ENCODE peak calls at places on chromosomes 2 and 18, in seven cellular contexts. A, C, I, J, N, Z and M are unnamed samples.
A peak's percentile ranks its signal among the peaks of the same experiment; 100 is the strongest.

GRCh38 chr2:223005496-223005895 is 46.5 kb upstream of the KCNE4 start:
- ATAC-seq in A (no peak), C (no peak), N (no peak), J (no peak), I (no peak), Z (no peak), M (no peak)

GRCh38 chr2:212929116-212929515 is 222.3 kb downstream of the IKZF2 start:
- ATAC-seq in N (no peak), Z (no peak), A (no peak), C (no peak), J (no peak), I (no peak), M (no peak)

GRCh38 chr2:197255550-197255949 is 55.0 kb downstream of the ANKRD44 start:
- ATAC-seq in N (peak; percentile 42), J (no peak), C (peak; percentile 100), I (peak; percentile 38), A (peak; percentile 94), Z (peak; percentile 92), M (peak; percentile 85)

GRCh38 chr18:41731887-41732286 is 223.1 kb upstream of the PIK3C3 start:
- ATAC-seq in J (no peak), Z (no peak), N (no peak), A (no peak), I (no peak), C (no peak), M (no peak)

GRCh38 chr2:97781981-97782380 is 68.6 kb downstream of the ZAP70 start:
- ATAC-seq in C (no peak), J (no peak), Z (peak; percentile 74), A (no peak), N (no peak), I (no peak), M (no peak)

GRCh38 chr2:72759755-72760154 is 66.1 kb downstream of the EXOC6B start:
- ATAC-seq in N (no peak), C (no peak), A (no peak), J (peak; percentile 82), Z (peak; percentile 42), I (no peak), M (no peak)

GRCh38 chr2:237865623-237866041 is 6.2 kb downstream of the RAMP1 start:
- ATAC-seq in C (peak; percentile 75), N (no peak), A (no peak), I (no peak), J (no peak), Z (no peak), M (no peak)

GRCh38 chr2:109226128-109226527 is 97.1 kb downstream of the SH3RF3 start:
- ATAC-seq in C (no peak), Z (no peak), J (no peak), A (peak; percentile 68), N (peak; percentile 79), I (peak; percentile 73), M (no peak)

GRCh38 chr2:36663851-36664715 is 32.4 kb upstream of the VIT start:
- ATAC-seq in Z (peak; percentile 76), J (peak; percentile 73), N (peak; percentile 88), C (peak; percentile 95), I (peak; percentile 85), A (peak; percentile 95), M (peak; percentile 70)

GRCh38 chr2:143698888-143699570 is 569.8 kb downstream of the ARHGAP15 start:
- ATAC-seq in Z (no peak), C (no peak), N (no peak), A (no peak), J (no peak), I (no peak), M (no peak)

GRCh38 chr18:48953096-48953706 is 2.4 kb upstream of the SMAD7 start:
- ATAC-seq in Z (no peak), A (no peak), C (no peak), N (no peak), I (no peak), J (no peak), M (no peak)

GRCh38 chr2:117814417-117815264 is at the start of gene DDX18:
- ATAC-seq in Z (peak; percentile 99), C (peak; percentile 97), J (peak; percentile 96), A (peak; percentile 100), I (peak; percentile 98), N (peak; percentile 98), M (peak; percentile 98)

GRCh38 chr2:117815946-117816345 is 1.5 kb downstream of the DDX18 start:
- ATAC-seq in J (no peak), N (no peak), C (no peak), Z (no peak), A (no peak), I (no peak), M (no peak)

GRCh38 chr2:117820444-117820843 is 6.0 kb downstream of the DDX18 start:
- ATAC-seq in J (no peak), A (no peak), Z (no peak), I (no peak), N (no peak), C (no peak), M (no peak)

GRCh38 chr2:117818921-117819320 is 4.4 kb downstream of the DDX18 start:
- ATAC-seq in C (no peak), N (no peak), A (no peak), J (no peak), Z (no peak), I (no peak), M (no peak)
- H3K27ac ChIP-seq in C (no peak overlapping the region), N (no peak overlapping the region), A (no peak overlapping the region), J (no peak overlapping the region), Z (no peak overlapping the region), I (no peak overlapping the region), M (no peak overlapping the region)

DNA sequence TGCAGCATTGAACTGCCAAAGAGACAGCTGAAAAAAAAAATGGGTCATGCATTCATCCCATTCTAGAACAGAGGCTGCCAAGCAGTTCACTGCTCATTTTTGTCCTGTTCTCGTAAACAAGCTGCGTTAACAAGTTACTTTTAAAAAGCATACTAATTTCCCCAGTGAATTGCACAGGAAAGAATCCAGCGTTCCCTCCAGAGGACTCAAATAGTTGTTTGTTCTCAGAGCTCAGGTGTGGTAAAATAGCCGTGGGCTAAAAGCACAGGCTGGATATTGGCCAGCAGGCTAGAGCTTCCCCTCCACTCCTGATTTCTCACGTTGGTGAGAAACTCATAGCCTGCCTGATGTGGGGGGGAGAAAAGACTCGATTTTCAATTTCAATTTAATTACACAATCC is 76.1 kb upstream of the AQP4 start:
- ATAC-seq in N (no peak), J (no peak), I (peak; percentile 38), Z (no peak), C (no peak), A (peak; percentile 58), M (no peak)
- H3K27ac ChIP-seq in N (no peak overlapping the region), J (no peak overlapping the region), I (no peak overlapping the region), Z (no peak overlapping the region), C (no peak overlapping the region), A (no peak overlapping the region), M (no peak overlapping the region)

DNA sequence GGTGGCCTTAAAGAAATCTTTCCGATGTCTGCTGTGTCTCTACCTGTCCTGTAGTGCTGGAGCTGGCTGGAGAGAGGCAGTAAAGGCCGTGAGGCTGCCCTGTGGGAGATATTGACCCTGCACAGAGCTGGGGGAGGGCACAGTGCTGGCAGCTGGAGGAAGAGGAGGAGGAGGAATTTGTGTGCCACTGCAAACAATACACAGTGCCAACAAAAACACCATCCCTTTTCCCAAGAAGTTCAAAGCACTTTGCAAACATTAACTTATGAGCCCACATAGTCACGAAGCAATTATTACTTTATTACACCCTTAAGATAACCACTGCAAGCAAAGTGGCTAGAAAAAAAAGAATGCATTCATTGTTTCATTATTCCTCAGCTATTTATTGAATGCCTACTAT is 45.0 kb upstream of the CYTIP start:
- ATAC-seq in N (peak; percentile 60), C (peak; percentile 73), I (peak; percentile 93), J (no peak), Z (peak; percentile 89), A (peak; percentile 71), M (peak; percentile 31)
- H3K27ac ChIP-seq in N (no peak overlapping the region), C (no peak overlapping the region), I (peak overlapping the region; percentile 54), J (no peak overlapping the region), Z (no peak overlapping the region), A (no peak overlapping the region), M (no peak overlapping the region)

GRCh38 chr2:106106627-106107508 is 87.2 kb downstream of the UXS1 start:
- ATAC-seq in Z (no peak), N (no peak), I (peak; percentile 31), A (no peak), J (no peak), C (no peak), M (no peak)
- H3K27ac ChIP-seq in Z (no peak overlapping the region), N (no peak overlapping the region), I (no peak overlapping the region), A (no peak overlapping the region), J (no peak overlapping the region), C (no peak overlapping the region), M (no peak overlapping the region)

DNA sequence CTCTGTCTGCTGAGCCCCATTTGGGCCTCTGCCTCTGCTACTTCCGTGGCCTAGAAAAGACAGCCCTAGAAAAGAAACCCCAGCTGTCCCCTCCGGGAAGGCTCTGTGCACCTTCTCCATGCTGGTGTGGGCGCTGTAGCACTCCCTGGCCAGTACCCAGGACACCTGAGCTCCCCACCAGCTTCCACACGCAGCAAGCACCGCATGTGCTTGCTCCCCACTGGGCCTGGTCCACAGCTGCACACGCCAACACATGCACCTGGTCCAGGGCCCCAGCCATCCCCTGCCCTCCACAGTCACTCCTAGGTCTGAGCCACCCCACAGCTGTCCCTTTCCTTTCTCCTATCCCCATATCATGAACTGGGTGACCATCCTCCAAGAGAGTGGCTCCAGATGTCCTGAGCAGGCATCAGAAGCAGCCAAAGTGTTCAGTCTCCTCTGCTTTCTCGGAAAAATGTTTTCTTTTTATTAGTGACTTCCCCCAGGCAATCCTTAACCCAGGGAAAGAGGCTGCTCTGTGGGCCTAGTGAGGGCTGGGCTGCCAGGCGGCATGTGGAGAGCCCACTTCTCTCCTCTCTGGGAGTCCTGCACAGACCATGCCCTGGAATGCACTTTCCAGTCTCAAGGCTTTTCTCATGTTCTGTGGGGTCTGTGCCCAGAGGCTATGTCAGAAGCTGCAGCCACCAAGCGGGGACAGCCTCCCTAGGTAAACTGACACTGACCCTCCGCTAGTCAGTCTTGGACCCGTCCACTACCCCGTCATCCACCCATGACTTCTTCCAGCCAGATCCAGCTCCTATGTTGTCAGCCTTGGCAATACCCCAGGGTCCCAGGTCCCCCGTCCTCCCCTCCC is 133.7 kb downstream of the KLHL29 start:
- ATAC-seq in J (no peak), C (no peak), N (peak; percentile 5), A (peak; percentile 63), I (no peak), Z (peak; percentile 8), M (no peak)
- H3K27ac ChIP-seq in J (no peak overlapping the region), C (no peak overlapping the region), N (no peak overlapping the region), A (no peak overlapping the region), I (no peak overlapping the region), Z (no peak overlapping the region), M (peak overlapping the region; percentile 60)